ENCODE peak calls at places on chromosomes 11 and 22, in six cellular contexts. B is fibroblast of the aortic adventitia, C is endodermal cell, Z is lower lobe of right lung, M is mucosa of descending colon, U is fibroblast of pulmonary artery. Y is an unnamed sample.

GRCh38 chr11:122747358-122747757 is 90.9 kb upstream of the CRTAM start:
- DNase-seq in M (no peak), C (no peak), Z (no peak), B (peak), U (no peak), Y (no peak)

GRCh38 chr11:69309800-69310280 is 15.9 kb downstream of the MYEOV start:
- DNase-seq in M (no peak), U (peak), B (peak), C (no peak), Z (no peak), Y (no peak)

GRCh38 chr11:92495107-92495793 is 270.6 kb downstream of the FAT3 start:
- DNase-seq in B (no peak), M (no peak), U (no peak), Z (no peak), C (no peak), Y (no peak)

GRCh38 chr11:118646393-118646792 is 33.1 kb downstream of the TREH start:
- DNase-seq in M (no peak), B (no peak), Z (no peak), U (no peak), C (no peak), Y (no peak)

GRCh38 chr11:115745545-115746265 is 241.5 kb upstream of the CADM1 start:
- DNase-seq in M (no peak), U (no peak), C (peak), B (no peak), Z (no peak), Y (no peak)

GRCh38 chr11:105298630-105299029 is 159.1 kb upstream of the CARD18 start:
- DNase-seq in M (no peak), B (peak), C (no peak), U (peak), Z (no peak), Y (no peak)

GRCh38 chr11:104798794-104799193 is 99.5 kb downstream of the CASP12 start:
- DNase-seq in M (no peak), C (no peak), Z (no peak), B (no peak), U (no peak), Y (no peak)

GRCh38 chr11:36456136-36456535 is 53.9 kb downstream of the TRAF6 start:
- DNase-seq in B (peak), Z (no peak), C (peak), U (no peak), M (no peak), Y (no peak)

GRCh38 chr22:20992456-20993303 is 9.2 kb downstream of the THAP7 start:
- DNase-seq in C (no peak), U (no peak), Z (no peak), M (no peak), B (no peak), Y (no peak)

GRCh38 chr11:61883327-61883726 is 8.0 kb downstream of the FADS3 start:
- DNase-seq in C (no peak), Z (no peak), U (no peak), B (no peak), M (no peak), Y (no peak)

GRCh38 chr11:3208272-3208671 is 10.3 kb downstream of the MRGPRG start:
- DNase-seq in Z (no peak), U (no peak), C (no peak), M (no peak), B (no peak), Y (no peak)

GRCh38 chr11:37544491-37544890 is 946.5 kb upstream of the RAG2 start:
- DNase-seq in C (no peak), M (no peak), U (no peak), Z (no peak), B (no peak), Y (no peak)

GRCh38 chr11:46047520-46047919 is 73.7 kb downstream of the PHF21A start:
- DNase-seq in Z (no peak), C (no peak), M (no peak), B (no peak), U (peak), Y (no peak)
- H3K4me3 ChIP-seq in Z (no peak), C (no peak), M (no peak), B (no peak), U (no peak), Y (no peak)

DNA sequence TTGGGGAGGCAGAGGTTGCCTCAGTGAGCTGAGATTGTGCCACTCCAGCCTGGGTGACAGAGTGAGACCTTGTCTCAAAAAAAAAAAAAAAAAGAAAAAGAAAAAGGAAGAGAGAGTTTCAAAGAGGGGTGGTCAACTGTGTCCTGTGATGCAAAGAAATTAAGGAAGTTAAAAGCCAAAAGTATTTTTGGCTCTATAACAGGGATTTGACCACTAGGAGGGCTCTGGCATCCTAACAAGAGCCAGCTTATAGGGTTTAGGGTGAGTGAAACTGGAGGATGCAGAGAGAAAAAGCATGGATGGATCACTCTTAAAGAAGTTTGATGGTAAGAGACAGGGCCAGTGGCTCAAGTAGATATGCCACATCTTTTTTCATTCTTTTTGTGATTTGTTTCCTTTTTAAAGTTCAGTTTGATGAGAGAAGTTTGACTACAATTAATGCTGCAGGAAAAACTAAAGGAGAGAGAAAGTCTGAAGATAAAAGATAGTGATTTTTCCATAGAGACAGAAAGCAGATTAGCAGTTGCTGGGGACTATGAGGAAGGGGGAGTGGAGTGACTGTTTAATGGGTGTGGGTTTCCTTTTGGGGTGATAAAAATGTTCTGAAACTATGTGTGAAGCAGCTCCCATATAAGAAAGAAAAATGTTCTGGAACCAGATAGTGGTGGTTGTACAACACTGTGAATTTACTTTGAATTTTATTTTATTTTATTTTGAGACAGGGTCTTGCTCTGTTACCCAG is 11.1 kb upstream of the MICAL2 start:
- DNase-seq in M (no peak), Z (no peak), U (no peak), C (no peak), B (no peak), Y (no peak)
- TF ChIP-seq CTCF in M (no peak), Z (no peak), U (peak), C (peak), B (peak), Y (no peak)

GRCh38 chr11:101127699-101128570 is 1.7 kb downstream of the PGR start:
- DNase-seq in C (peak), B (no peak), Z (peak), U (no peak), M (peak), Y (no peak)
- H3K4me3 ChIP-seq in C (peak), B (peak), Z (peak), U (peak), M (peak), Y (no peak)

DNA sequence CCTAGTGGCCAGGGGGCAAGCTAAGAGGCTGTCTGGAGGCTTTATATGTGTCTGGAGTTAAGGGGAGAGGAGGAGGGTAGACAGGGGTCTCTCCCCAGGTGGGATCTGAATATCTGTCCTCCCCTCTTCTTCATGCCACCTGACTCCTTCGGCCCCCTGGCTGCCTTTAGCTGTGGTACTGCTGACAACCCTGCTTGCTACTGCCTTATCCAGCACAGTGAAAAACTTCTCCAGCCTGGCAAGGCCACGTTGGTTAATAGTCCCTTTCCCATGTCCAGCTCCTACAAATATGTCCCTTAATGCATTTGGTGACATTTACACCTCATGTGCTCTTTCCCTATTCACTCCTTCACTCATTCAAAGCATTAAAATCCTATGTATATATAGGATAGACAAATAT is 42.4 kb upstream of the NNMT start:
- DNase-seq in U (no peak), Z (no peak), C (no peak), M (no peak), B (no peak), Y (no peak)
- TF ChIP-seq CTCF in U (no peak), Z (no peak), C (peak), M (no peak), B (no peak), Y (no peak)

GRCh38 chr11:30481385-30481784 is 104.8 kb downstream of the MPPED2 start:
- DNase-seq in Z (no peak), C (peak), U (no peak), M (no peak), B (no peak), Y (no peak)

GRCh38 chr11:30481816-30482215 is 104.3 kb downstream of the MPPED2 start:
- DNase-seq in Z (no peak), B (no peak), U (no peak), C (no peak), M (no peak), Y (no peak)

GRCh38 chr11:30477061-30477460 is 109.1 kb downstream of the MPPED2 start:
- DNase-seq in M (no peak), C (no peak), Z (no peak), B (no peak), U (no peak), Y (no peak)

GRCh38 chr11:30478923-30479322 is 107.2 kb downstream of the MPPED2 start:
- DNase-seq in U (no peak), M (no peak), Z (no peak), C (no peak), B (no peak), Y (no peak)

GRCh38 chr11:30479899-30480298 is 106.3 kb downstream of the MPPED2 start:
- DNase-seq in U (no peak), B (no peak), M (no peak), Z (no peak), C (no peak), Y (no peak)
- H3K4me3 ChIP-seq in U (no peak), B (no peak), M (no peak), Z (no peak), C (no peak), Y (no peak)

GRCh38 chr22:49960159-49960966 is at the start of gene PIM3:
- DNase-seq in U (peak), Z (peak), C (peak), M (peak), B (peak), Y (peak)

GRCh38 chr22:49960967-49961600 is 512 bp downstream of the PIM3 start:
- DNase-seq in U (peak), B (no peak), C (peak), Z (peak), M (peak), Y (no peak)

GRCh38 chr22:49958462-49958921 is 2.1 kb upstream of the PIM3 start:
- DNase-seq in C (no peak), M (no peak), B (no peak), Z (no peak), U (no peak), Y (no peak)

GRCh38 chr22:49958961-49959781 is 1.4 kb upstream of the PIM3 start:
- DNase-seq in M (no peak), B (no peak), C (peak), Z (peak), U (no peak), Y (no peak)

DNA sequence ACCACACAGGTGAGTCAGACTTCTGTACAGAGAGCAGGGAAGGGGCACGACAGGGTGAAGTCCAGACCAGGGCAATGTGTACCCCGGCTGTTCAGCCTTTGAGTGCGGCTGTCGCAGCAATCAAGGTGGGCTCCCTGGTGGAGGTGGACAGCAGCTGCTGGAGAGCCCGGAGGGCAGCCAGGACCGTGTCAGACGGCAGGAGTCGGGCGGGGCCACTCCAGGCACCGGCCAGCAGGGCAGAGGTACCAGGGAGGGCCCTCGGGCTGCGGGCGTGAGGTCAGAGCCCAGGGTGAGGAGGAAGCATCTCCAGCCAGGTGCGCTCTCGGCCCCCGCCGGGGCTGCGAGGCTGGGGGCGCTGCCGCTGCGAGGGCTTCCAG is 802 bp upstream of the PIM3 start:
- DNase-seq in Z (no peak), M (peak), B (no peak), U (no peak), C (no peak), Y (no peak)
- TF ChIP-seq CTCF in Z (no peak), M (no peak), B (no peak), U (no peak), C (no peak), Y (no peak)

Y was measured in GM12864.